ENCODE peak calls at places on chromosomes 3 and 15, in ten cellular contexts. G, T, B, I, K, Q, F, C, S and Z are unnamed samples.

GRCh38 chr3:194344012-194344411 is 7.1 kb downstream of the CPN2 start:
- DNase-seq in G (peak), T (peak), B (peak), I (peak), K (peak), Q (no peak), F (peak), C (peak), S (peak), Z (no peak)

GRCh38 chr15:100849021-100849831 is 30.4 kb upstream of the ALDH1A3 start:
- DNase-seq in G (peak), T (peak), B (peak), I (peak), K (peak), Q (no peak), F (peak), C (peak), S (no peak), Z (peak)

GRCh38 chr3:23877324-23877980 is 39.3 kb downstream of the NKIRAS1 start:
- DNase-seq in G (no peak), T (no peak), B (peak), I (no peak), K (no peak), Q (no peak), F (no peak), C (peak), S (peak), Z (peak)

GRCh38 chr15:56798639-56799038 is 65.3 kb upstream of the ZNF280D start:
- DNase-seq in G (no peak), T (no peak), B (peak), I (no peak), K (no peak), Q (no peak), F (no peak), C (peak), S (no peak), Z (no peak)

GRCh38 chr15:81091889-81092558 is 42.0 kb upstream of the CFAP161 start:
- DNase-seq in G (no peak), T (no peak), B (peak), I (no peak), K (no peak), Q (peak), F (no peak), C (no peak), S (no peak), Z (peak)

GRCh38 chr3:16512435-16513140 is 911 bp downstream of the RFTN1 start:
- DNase-seq in G (peak), T (peak), B (peak), I (no peak), K (peak), Q (no peak), F (no peak), C (peak), S (no peak), Z (no peak)

GRCh38 chr3:141235661-141236171 is 4.1 kb downstream of the PXYLP1 start:
- DNase-seq in G (no peak), T (no peak), B (no peak), I (no peak), K (no peak), Q (no peak), F (no peak), C (no peak), S (no peak), Z (no peak)

GRCh38 chr3:150397220-150397619 is 10.9 kb upstream of the TSC22D2 start:
- DNase-seq in G (no peak), T (no peak), B (no peak), I (no peak), K (no peak), Q (no peak), F (no peak), C (no peak), S (no peak), Z (no peak)

GRCh38 chr3:46280105-46280797 is 38.0 kb downstream of the CCR3 start:
- DNase-seq in G (peak), T (no peak), B (peak), I (no peak), K (peak), Q (no peak), F (no peak), C (no peak), S (no peak), Z (no peak)

GRCh38 chr15:31377030-31377429 is 50.4 kb downstream of the KLF13 start:
- DNase-seq in G (no peak), T (no peak), B (no peak), I (no peak), K (no peak), Q (no peak), F (no peak), C (no peak), S (no peak), Z (no peak)

GRCh38 chr15:101439920-101440319 is 49.6 kb downstream of the PCSK6 start:
- DNase-seq in G (no peak), T (no peak), B (no peak), I (no peak), K (no peak), Q (no peak), F (no peak), C (no peak), S (no peak), Z (peak)

GRCh38 chr15:42994546-42994945 is 74.0 kb upstream of the TTBK2 start:
- DNase-seq in G (no peak), T (no peak), B (peak), I (no peak), K (no peak), Q (no peak), F (no peak), C (no peak), S (no peak), Z (peak)

GRCh38 chr3:70849911-70850699 is 537.7 kb upstream of the MDFIC2 start:
- DNase-seq in G (no peak), T (no peak), B (peak), I (no peak), K (no peak), Q (peak), F (no peak), C (no peak), S (no peak), Z (peak)

GRCh38 chr3:45153658-45154437 is 7.7 kb upstream of the CDCP1 start:
- DNase-seq in G (no peak), T (no peak), B (peak), I (no peak), K (no peak), Q (no peak), F (no peak), C (no peak), S (no peak), Z (no peak)

GRCh38 chr15:60859996-60860494 is 369.1 kb downstream of the RORA start:
- DNase-seq in G (no peak), T (no peak), B (peak), I (no peak), K (no peak), Q (peak), F (no peak), C (no peak), S (no peak), Z (peak)

GRCh38 chr3:49711489-49711888 is 8.0 kb downstream of the AMIGO3 start:
- DNase-seq in G (no peak), T (no peak), B (no peak), I (no peak), K (no peak), Q (no peak), F (no peak), C (peak), S (no peak), Z (no peak)

GRCh38 chr3:23900744-23901143 is 16.0 kb downstream of the NKIRAS1 start:
- DNase-seq in G (no peak), T (no peak), B (no peak), I (no peak), K (no peak), Q (no peak), F (no peak), C (no peak), S (no peak), Z (no peak)

GRCh38 chr15:33278816-33279612 is 31.8 kb upstream of the RYR3 start:
- DNase-seq in G (no peak), T (no peak), B (peak), I (no peak), K (no peak), Q (peak), F (no peak), C (no peak), S (no peak), Z (peak)

GRCh38 chr15:98612490-98613110 is 35.7 kb upstream of the IGF1R start:
- DNase-seq in G (no peak), T (no peak), B (no peak), I (no peak), K (no peak), Q (no peak), F (no peak), C (no peak), S (no peak), Z (no peak)